ENCODE peak calls at places on chromosomes 5 and 9, in five cellular contexts. One of them, this sample, is unnamed.

GRCh38 chr5:66960373-66961137 is 236.0 kb downstream of the CD180 start:
- DNase-seq in H1: no peak
- DNase-seq in GM12878: no peak
- DNase-seq in A549: no peak
- DNase-seq in HepG2: peak
- DNase-seq in this sample: no peak

GRCh38 chr5:141521244-141521781 is 32.4 kb downstream of the PCDHGC5 start:
- DNase-seq in HepG2: peak
- DNase-seq in H1: no peak
- DNase-seq in GM12878: no peak
- DNase-seq in A549: peak
- DNase-seq in this sample: no peak

GRCh38 chr5:68406344-68406743 is 190.8 kb downstream of the PIK3R1 start:
- DNase-seq in A549: no peak
- DNase-seq in GM12878: no peak
- DNase-seq in HepG2: no peak
- DNase-seq in H1: no peak
- DNase-seq in this sample: peak

GRCh38 chr9:91824591-91825339 is 125.3 kb downstream of the ROR2 start:
- DNase-seq in H1: no peak
- DNase-seq in HepG2: no peak
- DNase-seq in A549: no peak
- DNase-seq in GM12878: no peak
- DNase-seq in this sample: no peak

GRCh38 chr9:18730241-18730640 is 256.3 kb downstream of the ADAMTSL1 start:
- DNase-seq in HepG2: no peak
- DNase-seq in GM12878: no peak
- DNase-seq in A549: no peak
- DNase-seq in H1: no peak
- DNase-seq in this sample: no peak

GRCh38 chr9:132412089-132412488 is 2.1 kb downstream of the CFAP77 start:
- DNase-seq in A549: no peak
- DNase-seq in HepG2: peak
- DNase-seq in H1: peak
- DNase-seq in GM12878: no peak
- DNase-seq in this sample: peak

GRCh38 chr9:136244116-136244775 is 1.4 kb downstream of the QSOX2 start:
- DNase-seq in H1: no peak
- DNase-seq in A549: no peak
- DNase-seq in HepG2: peak
- DNase-seq in GM12878: peak
- DNase-seq in this sample: no peak

GRCh38 chr5:58548104-58548503 is 34.8 kb upstream of the RAB3C start:
- DNase-seq in HepG2: no peak
- DNase-seq in A549: no peak
- DNase-seq in H1: no peak
- DNase-seq in GM12878: no peak
- DNase-seq in this sample: no peak

GRCh38 chr5:116478461-116478860 is 96.2 kb downstream of the SEMA6A start:
- DNase-seq in H1: no peak
- DNase-seq in GM12878: no peak
- DNase-seq in A549: no peak
- DNase-seq in HepG2: no peak
- DNase-seq in this sample: no peak

GRCh38 chr5:89988998-89989690 is 420.4 kb downstream of the CETN3 start:
- DNase-seq in GM12878: no peak
- DNase-seq in H1: no peak
- DNase-seq in HepG2: no peak
- DNase-seq in A549: no peak
- DNase-seq in this sample: no peak

GRCh38 chr5:89981006-89981405 is 428.6 kb downstream of the CETN3 start:
- DNase-seq in A549: no peak
- DNase-seq in GM12878: no peak
- DNase-seq in HepG2: no peak
- DNase-seq in H1: no peak
- DNase-seq in this sample: no peak

GRCh38 chr5:89981871-89982773 is 427.4 kb downstream of the CETN3 start:
- DNase-seq in GM12878: no peak
- DNase-seq in H1: no peak
- DNase-seq in A549: no peak
- DNase-seq in HepG2: no peak
- DNase-seq in this sample: no peak

GRCh38 chr5:89988129-89988528 is 421.4 kb downstream of the CETN3 start:
- DNase-seq in H1: no peak
- DNase-seq in HepG2: no peak
- DNase-seq in A549: no peak
- DNase-seq in GM12878: no peak
- DNase-seq in this sample: no peak

DNA sequence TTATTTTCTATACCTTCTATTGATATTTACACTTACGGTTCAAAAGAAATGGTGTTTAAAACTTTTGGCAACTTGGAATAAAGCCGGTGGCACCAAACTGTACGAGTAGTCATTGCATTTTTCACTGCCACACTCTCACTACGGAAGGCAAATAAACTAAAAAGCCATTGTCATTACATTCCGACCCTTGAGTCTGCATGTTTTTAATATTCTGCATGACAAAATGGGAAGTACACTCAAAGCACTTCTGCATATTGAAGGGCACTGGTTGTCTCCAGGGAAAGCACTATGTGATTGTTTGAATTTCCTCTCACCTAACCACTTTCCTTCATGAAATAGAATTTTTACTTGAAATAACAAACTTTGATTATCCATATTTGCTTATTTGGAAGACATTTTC is 426.4 kb downstream of the CETN3 start:
- DNase-seq in HepG2: no peak
- DNase-seq in H1: no peak
- DNase-seq in GM12878: no peak
- DNase-seq in A549: no peak
- DNase-seq in this sample: no peak
- TF ChIP-seq HDAC2 in HepG2: no peak
- TF ChIP-seq HDAC2 in H1: no peak
- TF ChIP-seq HDAC2 in GM12878: no peak
- TF ChIP-seq HDAC2 in A549: no peak
- TF ChIP-seq HDAC2 in this sample: no peak

GRCh38 chr5:150210644-150211043 is 20.8 kb downstream of the SLC6A7 start:
- DNase-seq in HepG2: no peak
- DNase-seq in GM12878: no peak
- DNase-seq in A549: no peak
- DNase-seq in H1: no peak
- DNase-seq in this sample: no peak

GRCh38 chr5:150211156-150212030 is 21.5 kb downstream of the SLC6A7 start:
- DNase-seq in GM12878: no peak
- DNase-seq in H1: peak
- DNase-seq in A549: no peak
- DNase-seq in HepG2: no peak
- DNase-seq in this sample: peak

GRCh38 chr5:150208187-150209015 is 18.5 kb downstream of the SLC6A7 start:
- DNase-seq in GM12878: no peak
- DNase-seq in H1: no peak
- DNase-seq in HepG2: no peak
- DNase-seq in A549: peak
- DNase-seq in this sample: no peak

GRCh38 chr5:150206780-150207115 is 16.9 kb downstream of the SLC6A7 start:
- DNase-seq in A549: no peak
- DNase-seq in HepG2: no peak
- DNase-seq in H1: no peak
- DNase-seq in GM12878: no peak
- DNase-seq in this sample: no peak

GRCh38 chr5:150209020-150209635 is 19.3 kb downstream of the SLC6A7 start:
- DNase-seq in H1: no peak
- DNase-seq in A549: no peak
- DNase-seq in GM12878: no peak
- DNase-seq in HepG2: no peak
- DNase-seq in this sample: no peak
- TF ChIP-seq HDAC2 in H1: no peak
- TF ChIP-seq HDAC2 in A549: no peak
- TF ChIP-seq HDAC2 in GM12878: no peak
- TF ChIP-seq HDAC2 in HepG2: no peak
- TF ChIP-seq HDAC2 in this sample: no peak

GRCh38 chr5:176612008-176612407 is 2.1 kb upstream of the GPRIN1 start:
- DNase-seq in HepG2: no peak
- DNase-seq in GM12878: no peak
- DNase-seq in A549: no peak
- DNase-seq in H1: no peak
- DNase-seq in this sample: no peak

GRCh38 chr5:176611435-176611834 is 1.5 kb upstream of the GPRIN1 start:
- DNase-seq in H1: peak
- DNase-seq in A549: no peak
- DNase-seq in GM12878: no peak
- DNase-seq in HepG2: peak
- DNase-seq in this sample: peak

GRCh38 chr5:176612855-176613254 is 2.9 kb upstream of the GPRIN1 start:
- DNase-seq in H1: no peak
- DNase-seq in A549: no peak
- DNase-seq in GM12878: no peak
- DNase-seq in HepG2: no peak
- DNase-seq in this sample: no peak

GRCh38 chr5:176616520-176616919 is 6.6 kb upstream of the GPRIN1 start:
- DNase-seq in A549: no peak
- DNase-seq in HepG2: no peak
- DNase-seq in GM12878: no peak
- DNase-seq in H1: no peak
- DNase-seq in this sample: no peak

GRCh38 chr5:176614805-176615478 is 5.0 kb upstream of the GPRIN1 start:
- DNase-seq in HepG2: no peak
- DNase-seq in GM12878: no peak
- DNase-seq in H1: no peak
- DNase-seq in A549: peak
- DNase-seq in this sample: no peak
- TF ChIP-seq HDAC2 in HepG2: no peak
- TF ChIP-seq HDAC2 in GM12878: no peak
- TF ChIP-seq HDAC2 in H1: no peak
- TF ChIP-seq HDAC2 in A549: no peak
- TF ChIP-seq HDAC2 in this sample: no peak

DNA sequence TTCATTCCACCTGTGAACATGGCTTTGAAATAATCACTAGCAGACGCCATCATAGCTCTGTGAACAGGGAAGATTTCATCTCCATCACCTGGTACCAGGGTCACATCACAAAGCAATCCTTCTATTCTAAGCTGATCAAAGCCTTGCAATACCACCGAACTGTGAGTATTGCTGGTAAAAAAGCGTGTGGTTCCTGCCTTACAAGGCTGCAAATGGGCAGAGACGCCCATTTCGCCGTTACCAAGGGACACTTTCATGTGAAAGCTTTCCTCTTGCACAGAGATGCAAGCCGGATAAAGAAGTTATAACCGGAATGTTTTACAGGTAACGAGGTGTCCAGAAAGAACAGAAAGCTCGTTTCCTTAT is 618 bp downstream of the KLHL9 start:
- DNase-seq in GM12878: no peak
- DNase-seq in HepG2: peak
- DNase-seq in A549: no peak
- DNase-seq in H1: no peak
- DNase-seq in this sample: no peak
- TF ChIP-seq HDAC2 in GM12878: no peak
- TF ChIP-seq HDAC2 in HepG2: no peak
- TF ChIP-seq HDAC2 in A549: no peak
- TF ChIP-seq HDAC2 in H1: no peak
- TF ChIP-seq HDAC2 in this sample: no peak

This sample was measured in K562.